ENCODE peak calls at places on chromosomes 2 and 18, in four cellular contexts. G is AG10803; P is esophagus squamous epithelium; X is CD8-positive, alpha-beta memory T cell. W is an unnamed sample.

GRCh38 chr2:237262838-237263771 is 150.9 kb downstream of the COL6A3 start:
- DNase-seq in G (peak; percentile 89), P (no peak), X (no peak), W (no peak)

GRCh38 chr2:96637385-96638143 is 548 bp downstream of the KANSL3 start:
- DNase-seq in G (peak; percentile 89), P (no peak), X (peak; percentile 82), W (peak; percentile 63)

GRCh38 chr2:3595409-3595808 is 497 bp downstream of the COLEC11 start:
- DNase-seq in G (no peak), P (no peak), X (no peak), W (no peak)

GRCh38 chr2:20622296-20622686 is 28.6 kb downstream of the HS1BP3 start:
- DNase-seq in G (no peak), P (no peak), X (no peak), W (peak; percentile 4)

GRCh38 chr2:226414313-226414712 is 385.3 kb downstream of the IRS1 start:
- DNase-seq in G (peak; percentile 39), P (no peak), X (no peak), W (no peak)

GRCh38 chr18:59779979-59780378 is 82.8 kb upstream of the CCBE1 start:
- DNase-seq in G (peak; percentile 68), P (no peak), X (no peak), W (no peak)

GRCh38 chr2:79771530-79771929 is 258.7 kb downstream of the CTNNA2 start:
- DNase-seq in G (no peak), P (no peak), X (no peak), W (no peak)

GRCh38 chr18:59681521-59682004 is 15.7 kb downstream of the CCBE1 start:
- DNase-seq in G (no peak), P (no peak), X (no peak), W (no peak)

GRCh38 chr2:45850558-45850957 is 199.1 kb downstream of the PRKCE start:
- DNase-seq in G (no peak), P (no peak), X (no peak), W (no peak)

GRCh38 chr2:126910637-126911036 is 11.9 kb downstream of the TEX51 start:
- DNase-seq in G (no peak), P (no peak), X (no peak), W (no peak)

GRCh38 chr2:217958889-217959235 is 43.9 kb downstream of the TNS1 start:
- DNase-seq in G (no peak), P (no peak), X (no peak), W (peak; percentile 39)

GRCh38 chr2:149885468-149885867 is 297.9 kb upstream of the MMADHC start:
- DNase-seq in G (peak; percentile 35), P (no peak), X (no peak), W (no peak)

GRCh38 chr2:96815326-96816126 is 542 bp upstream of the CNNM3 start:
- DNase-seq in G (peak; percentile 60), P (no peak), X (no peak), W (no peak)

W was measured in ascending aorta.